ENCODE peak calls at places on chromosome 5, in seven cellular contexts. A, I, H, K, W, G and D are unnamed samples.

GRCh38 chr5:15598294-15598902 is 98.4 kb downstream of the FBXL7 start:
- DNase-seq in G (peak), K (no peak), W (no peak), A (no peak), I (no peak), H (peak), D (no peak)

GRCh38 chr5:181168595-181169118 is 21.3 kb downstream of the OR2V2 start:
- DNase-seq in A (no peak), I (no peak), K (no peak), W (no peak), H (no peak), G (no peak), D (no peak)

GRCh38 chr5:60497706-60498500 is 202.1 kb downstream of the DEPDC1B start:
- DNase-seq in A (no peak), W (no peak), I (no peak), G (no peak), K (no peak), H (no peak), D (no peak)

GRCh38 chr5:169433221-169433651 is 132.3 kb upstream of the SLIT3 start:
- DNase-seq in H (no peak), I (no peak), G (no peak), K (no peak), A (no peak), W (no peak), D (no peak)

GRCh38 chr5:159817262-159818029 is 98.8 kb upstream of the ADRA1B start:
- DNase-seq in W (no peak), A (no peak), I (no peak), H (no peak), K (no peak), G (no peak), D (no peak)

GRCh38 chr5:21687621-21688020 is 1165.5 kb downstream of the CDH12 start:
- DNase-seq in W (no peak), G (no peak), K (no peak), I (no peak), H (no peak), A (no peak), D (no peak)

GRCh38 chr5:37514946-37515345 is 135.8 kb downstream of the WDR70 start:
- DNase-seq in G (no peak), A (no peak), W (no peak), K (no peak), H (no peak), I (no peak), D (no peak)

GRCh38 chr5:170411100-170411499 is 21.9 kb upstream of the KCNMB1 start:
- DNase-seq in H (no peak), I (no peak), K (no peak), W (no peak), G (no peak), A (no peak), D (no peak)

GRCh38 chr5:56306433-56307150 is 73.5 kb upstream of the ANKRD55 start:
- DNase-seq in I (no peak), W (no peak), A (no peak), K (no peak), H (no peak), G (peak), D (no peak)